ENCODE peak calls at places on chromosomes 16 and 17, in four cellular contexts. D is K562, C is GM12878, F is HepG2. H is an unnamed sample.

GRCh38 chr16:56625140-56625942 is at the start of gene MT1E:
- DNase-seq in D (no peak), C (no peak), F (peak), H (no peak)

GRCh38 chr16:85641776-85642176 is 28.7 kb downstream of the GSE1 start:
- DNase-seq in D (no peak), C (no peak), F (no peak), H (no peak)

GRCh38 chr17:17837966-17838962 is 1.5 kb upstream of the SREBF1 start:
- DNase-seq in D (peak), C (no peak), F (peak), H (no peak)

GRCh38 chr17:27882162-27882840 is 10.9 kb downstream of the LYRM9 start:
- DNase-seq in D (no peak), C (no peak), F (no peak), H (no peak)

GRCh38 chr16:6558661-6559060 is 774.0 kb upstream of the RBFOX1 start:
- DNase-seq in D (no peak), C (no peak), F (no peak), H (no peak)

GRCh38 chr16:27437946-27438345 is 36.0 kb downstream of the IL21R start:
- DNase-seq in D (no peak), C (no peak), F (no peak), H (no peak)

GRCh38 chr17:77264617-77265230 is 124.0 kb downstream of the SEC14L1 start:
- DNase-seq in D (no peak), C (no peak), F (no peak), H (no peak)

GRCh38 chr17:80545499-80545826 is 825 bp downstream of the RPTOR start:
- DNase-seq in D (peak), C (no peak), F (no peak), H (no peak)

GRCh38 chr16:27228621-27229501 is 25.5 kb downstream of the KDM8 start:
- DNase-seq in D (peak), C (no peak), F (no peak), H (no peak)

GRCh38 chr17:79090503-79091372 is 16.1 kb downstream of the ENGASE start:
- DNase-seq in D (no peak), C (no peak), F (peak), H (no peak)

GRCh38 chr17:58083491-58084316 is 485 bp downstream of the DYNLL2 start:
- DNase-seq in D (peak), C (no peak), F (peak), H (peak)

GRCh38 chr17:9668532-9668931 is 23.2 kb downstream of the USP43 start:
- DNase-seq in D (no peak), C (no peak), F (no peak), H (no peak)

GRCh38 chr17:15782809-15783208 is 50.7 kb downstream of the TBC1D26 start:
- DNase-seq in D (no peak), C (no peak), F (no peak), H (no peak)

GRCh38 chr16:70438325-70438982 is 446 bp downstream of the ST3GAL2 start:
- DNase-seq in D (peak), C (no peak), F (no peak), H (no peak)

GRCh38 chr17:9020824-9021157 is 519 bp upstream of the NTN1 start:
- DNase-seq in D (no peak), C (no peak), F (no peak), H (no peak)

GRCh38 chr16:57694191-57694555 is 433 bp upstream of the DRC7 start:
- DNase-seq in D (no peak), C (no peak), F (peak), H (no peak)

GRCh38 chr17:61353211-61353610 is 46.4 kb upstream of the TBX2 start:
- DNase-seq in D (no peak), C (no peak), F (no peak), H (no peak)

GRCh38 chr17:43734376-43734775 is 24.2 kb downstream of the SOST start:
- DNase-seq in D (no peak), C (no peak), F (no peak), H (no peak)

GRCh38 chr17:48160177-48160967 is 52.8 kb downstream of the SNX11 start:
- DNase-seq in D (no peak), C (no peak), F (no peak), H (no peak)

GRCh38 chr16:67562526-67562917 is at the start of gene CTCF:
- DNase-seq in D (peak), C (no peak), F (peak), H (peak)

GRCh38 chr16:67565470-67566100 is 3.3 kb downstream of the CTCF start:
- DNase-seq in D (no peak), C (no peak), F (no peak), H (no peak)

GRCh38 chr16:67561824-67562525 is 351 bp upstream of the CTCF start:
- DNase-seq in D (peak), C (peak), F (peak), H (peak)

GRCh38 chr16:67562918-67563707 is 787 bp downstream of the CTCF start:
- DNase-seq in D (peak), C (no peak), F (peak), H (peak)

GRCh38 chr16:67563708-67564468 is 1.6 kb downstream of the CTCF start:
- DNase-seq in D (no peak), C (no peak), F (peak), H (no peak)
- TF ChIP-seq FOXM1 in D (no peak), C (no peak), F (no peak), H (no peak)

DNA sequence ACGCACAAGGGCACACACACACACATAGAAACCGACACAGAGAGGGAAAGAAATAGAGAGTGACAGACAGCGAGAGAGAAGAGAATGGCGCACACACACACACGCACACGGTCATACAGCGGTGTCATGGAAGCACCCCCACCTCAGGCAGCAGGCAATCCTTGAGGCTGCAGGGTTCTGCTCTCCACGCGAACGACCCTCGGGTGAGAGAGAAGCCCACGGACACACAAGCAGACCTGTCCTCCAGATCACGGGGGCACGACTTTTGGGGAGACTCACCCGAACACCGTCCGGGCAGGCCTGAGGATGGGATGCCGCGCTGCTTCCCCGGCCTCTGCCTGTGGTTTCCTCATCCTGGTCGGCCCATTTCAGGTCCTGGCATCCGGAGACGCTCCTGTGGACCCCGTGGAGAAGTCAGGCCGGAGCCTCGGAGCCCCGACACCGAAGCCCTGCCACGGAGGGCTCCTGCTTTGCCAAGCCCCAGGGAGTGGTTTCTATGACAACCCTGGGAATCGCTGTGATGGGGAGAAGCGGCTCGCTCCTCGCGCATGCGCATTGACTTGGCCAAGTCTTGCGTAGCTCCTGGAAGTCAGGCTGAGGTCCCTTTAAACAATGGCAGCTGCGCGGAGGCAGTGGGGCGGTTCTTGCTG is 118.2 kb upstream of the KCNJ18 start:
- DNase-seq in D (no peak), C (no peak), F (no peak), H (no peak)
- TF ChIP-seq TARDBP in D (no peak), C (no peak), F (no peak), H (no peak)

GRCh38 chr17:5241861-5242671 is 7.4 kb upstream of the SCIMP start:
- DNase-seq in D (no peak), C (no peak), F (no peak), H (no peak)
- TF ChIP-seq FOXM1 in D (no peak), C (no peak), F (no peak), H (no peak)

DNA sequence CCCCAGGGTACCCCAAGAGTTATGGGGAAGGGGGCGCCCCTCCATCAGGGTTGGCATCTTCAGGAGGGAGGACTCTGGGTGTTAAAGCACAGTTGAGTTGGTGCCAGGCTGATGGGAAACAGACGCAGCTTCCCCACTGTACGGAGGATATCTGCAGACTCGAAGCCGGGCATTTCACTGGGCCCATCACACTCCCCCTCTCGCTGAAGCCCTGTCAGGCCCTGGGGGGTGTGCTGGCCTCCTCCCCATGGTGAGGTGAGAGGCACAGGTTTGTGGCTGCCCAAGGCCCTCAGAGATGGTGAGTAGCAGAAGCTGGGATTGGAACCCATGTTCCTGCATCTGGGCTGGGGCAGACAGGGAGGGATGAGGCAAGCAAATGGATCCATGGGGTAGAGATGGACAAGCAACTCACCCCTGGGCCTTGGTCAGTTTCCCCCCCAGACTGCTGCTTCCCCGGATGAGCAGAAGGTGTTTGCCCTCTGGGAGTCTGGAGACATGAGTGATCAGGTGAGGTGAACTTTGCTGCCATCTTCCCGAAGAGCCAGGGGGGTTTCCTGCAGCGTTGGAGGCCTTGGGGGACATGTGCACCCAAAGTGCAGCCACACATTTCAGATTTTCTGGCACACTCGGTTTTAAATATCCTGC is 31.0 kb downstream of the POLR3E start:
- DNase-seq in D (no peak), C (no peak), F (no peak), H (no peak)
- TF ChIP-seq TARDBP in D (no peak), C (no peak), F (no peak), H (no peak)

GRCh38 chr16:7755347-7755746 is 422.7 kb downstream of the RBFOX1 start:
- DNase-seq in D (no peak), C (no peak), F (no peak), H (no peak)
- TF ChIP-seq FOXM1 in D (no peak), C (no peak), F (no peak), H (no peak)

DNA sequence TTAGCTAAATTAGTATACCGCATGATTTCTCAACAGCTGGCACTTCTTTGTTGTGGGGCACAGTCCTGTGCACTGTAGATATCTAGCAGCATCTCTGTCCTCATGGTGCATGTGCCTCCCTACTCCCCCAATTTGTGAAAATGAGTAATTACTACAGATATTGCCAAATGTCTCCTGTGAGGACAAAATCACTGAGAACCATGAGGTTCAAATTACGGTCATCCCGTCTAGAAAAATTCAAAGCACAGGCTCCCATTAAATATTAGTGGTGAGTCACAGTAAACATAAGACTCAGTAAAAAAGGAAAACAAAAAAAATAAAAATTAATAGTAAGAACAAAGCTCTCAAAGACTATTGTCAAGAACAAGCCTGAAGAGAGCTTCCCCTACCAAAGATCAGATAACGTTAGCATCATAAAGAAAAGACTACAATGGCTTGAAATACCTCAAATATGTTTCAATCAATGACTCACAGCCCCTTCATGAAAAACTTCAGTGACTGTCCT is 57.8 kb downstream of the STH start:
- DNase-seq in D (no peak), C (no peak), F (no peak), H (no peak)
- TF ChIP-seq TARDBP in D (no peak), C (no peak), F (no peak), H (no peak)

H was measured in HEK293T.